ENCODE peak calls at places on chromosome 10, in four cellular contexts. One of them, this sample, is unnamed. For H3K27me3, the result is how much of the 10 kb centered on the place peaks cover.

GRCh38 chr10:6207658-6208057 is 4.9 kb downstream of the PFKFB3 start:
- DNase-seq in transverse colon: no peak
- DNase-seq in DND-41: no peak
- DNase-seq in prostate gland: no peak
- DNase-seq in this sample: no peak

GRCh38 chr10:86179961-86180360 is 186.6 kb downstream of the GRID1 start:
- DNase-seq in transverse colon: no peak
- DNase-seq in DND-41: no peak
- DNase-seq in prostate gland: no peak
- DNase-seq in this sample: no peak

GRCh38 chr10:95447733-95448132 is 113.4 kb downstream of the SORBS1 start:
- DNase-seq in transverse colon: no peak
- DNase-seq in DND-41: no peak
- DNase-seq in prostate gland: no peak
- DNase-seq in this sample: no peak

GRCh38 chr10:6973904-6974303 is 393.8 kb upstream of the PRKCQ start:
- DNase-seq in transverse colon: peak
- DNase-seq in DND-41: peak
- DNase-seq in prostate gland: no peak
- DNase-seq in this sample: no peak

GRCh38 chr10:75592014-75592842 is 160.8 kb downstream of the LRMDA start:
- DNase-seq in transverse colon: no peak
- DNase-seq in DND-41: no peak
- DNase-seq in prostate gland: no peak
- DNase-seq in this sample: no peak

GRCh38 chr10:88990528-88991160 is at the start of gene FAS:
- DNase-seq in transverse colon: peak
- DNase-seq in DND-41: peak
- DNase-seq in prostate gland: peak
- DNase-seq in this sample: peak

GRCh38 chr10:119199231-119199992 is 8.0 kb upstream of the GRK5 start:
- DNase-seq in transverse colon: peak
- DNase-seq in DND-41: peak
- DNase-seq in prostate gland: peak
- DNase-seq in this sample: no peak

GRCh38 chr10:12193193-12193592 is 2.5 kb downstream of the NUDT5 start:
- DNase-seq in transverse colon: no peak
- DNase-seq in DND-41: no peak
- DNase-seq in prostate gland: no peak
- DNase-seq in this sample: no peak

GRCh38 chr10:101085846-101086245 is 24.1 kb downstream of the KAZALD1 start:
- DNase-seq in transverse colon: no peak
- DNase-seq in DND-41: no peak
- DNase-seq in prostate gland: no peak
- DNase-seq in this sample: no peak

GRCh38 chr10:101090597-101090996 is 28.8 kb downstream of the KAZALD1 start:
- DNase-seq in transverse colon: no peak
- DNase-seq in DND-41: no peak
- DNase-seq in prostate gland: no peak
- DNase-seq in this sample: no peak

GRCh38 chr10:101087376-101087775 is 25.6 kb downstream of the KAZALD1 start:
- DNase-seq in transverse colon: no peak
- DNase-seq in DND-41: no peak
- DNase-seq in prostate gland: no peak
- DNase-seq in this sample: no peak

GRCh38 chr10:101089520-101090299 is 27.9 kb downstream of the KAZALD1 start:
- DNase-seq in transverse colon: no peak
- DNase-seq in DND-41: no peak
- DNase-seq in prostate gland: no peak
- DNase-seq in this sample: no peak

GRCh38 chr10:101087965-101088364 is 26.2 kb downstream of the KAZALD1 start:
- DNase-seq in transverse colon: no peak
- DNase-seq in DND-41: no peak
- DNase-seq in prostate gland: no peak
- DNase-seq in this sample: no peak
- H3K27me3 ChIP-seq in transverse colon: half or more
- H3K27me3 ChIP-seq in DND-41: under half
- H3K27me3 ChIP-seq in prostate gland: under half
- H3K27me3 ChIP-seq in this sample: under half

GRCh38 chr10:49140306-49141175 is 6.7 kb upstream of the FAM170B start:
- DNase-seq in transverse colon: no peak
- DNase-seq in DND-41: no peak
- DNase-seq in prostate gland: no peak
- DNase-seq in this sample: no peak
- TF ChIP-seq CTCF in transverse colon: no peak
- TF ChIP-seq CTCF in DND-41: no peak
- TF ChIP-seq CTCF in prostate gland: no peak
- TF ChIP-seq CTCF in this sample: no peak

GRCh38 chr10:70912556-70912955 is 24.2 kb upstream of the PCBD1 start:
- DNase-seq in transverse colon: no peak
- DNase-seq in DND-41: no peak
- DNase-seq in prostate gland: no peak
- DNase-seq in this sample: no peak
- H3K27me3 ChIP-seq in transverse colon: under half
- H3K27me3 ChIP-seq in DND-41: under half
- H3K27me3 ChIP-seq in prostate gland: under half
- H3K27me3 ChIP-seq in this sample: under half

DNA sequence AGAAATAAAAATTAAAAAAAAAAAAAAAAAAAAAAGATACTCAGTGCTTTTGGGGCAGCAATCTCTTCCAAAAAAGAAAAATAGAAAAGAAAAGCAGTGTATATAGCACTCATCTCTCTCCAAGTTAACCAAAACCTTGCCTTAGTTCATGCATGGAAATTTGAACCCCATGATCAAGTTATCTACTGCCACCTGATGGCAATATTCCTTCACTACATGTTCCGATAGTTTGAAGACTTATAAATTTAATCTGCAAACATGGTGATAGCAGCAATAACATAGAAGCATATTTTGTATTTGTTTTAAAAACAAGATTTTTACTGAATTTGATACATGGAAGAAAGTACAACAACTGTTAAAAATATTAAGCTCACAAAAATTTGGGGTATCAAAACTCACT is 48.6 kb upstream of the SLIT1 start:
- DNase-seq in transverse colon: no peak
- DNase-seq in DND-41: no peak
- DNase-seq in prostate gland: no peak
- DNase-seq in this sample: no peak
- TF ChIP-seq CTCF in transverse colon: peak
- TF ChIP-seq CTCF in DND-41: peak
- TF ChIP-seq CTCF in prostate gland: peak
- TF ChIP-seq CTCF in this sample: peak

DNA sequence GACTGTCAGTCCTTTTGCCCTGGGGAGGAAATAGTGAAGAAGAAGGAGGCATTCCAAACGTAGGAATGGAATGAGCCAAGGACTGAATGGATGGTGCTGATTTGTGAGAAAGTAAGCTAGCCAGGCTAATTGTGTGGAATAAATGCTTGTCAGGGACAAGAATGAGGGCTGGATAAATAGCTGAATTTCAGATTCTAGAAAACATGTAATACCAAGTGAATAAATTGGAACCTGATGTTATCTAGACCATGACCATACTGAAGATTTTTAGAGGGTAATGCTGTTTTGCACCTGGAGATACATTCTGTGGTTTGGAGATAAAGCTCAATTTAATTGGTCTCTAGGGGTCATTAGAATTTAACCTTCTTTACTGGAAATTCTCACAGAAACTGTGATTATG is 509.4 kb downstream of the SORCS3 start:
- DNase-seq in transverse colon: no peak
- DNase-seq in DND-41: no peak
- DNase-seq in prostate gland: no peak
- DNase-seq in this sample: no peak
- H3K27me3 ChIP-seq in transverse colon: under half
- H3K27me3 ChIP-seq in DND-41: under half
- H3K27me3 ChIP-seq in prostate gland: under half
- H3K27me3 ChIP-seq in this sample: under half

DNA sequence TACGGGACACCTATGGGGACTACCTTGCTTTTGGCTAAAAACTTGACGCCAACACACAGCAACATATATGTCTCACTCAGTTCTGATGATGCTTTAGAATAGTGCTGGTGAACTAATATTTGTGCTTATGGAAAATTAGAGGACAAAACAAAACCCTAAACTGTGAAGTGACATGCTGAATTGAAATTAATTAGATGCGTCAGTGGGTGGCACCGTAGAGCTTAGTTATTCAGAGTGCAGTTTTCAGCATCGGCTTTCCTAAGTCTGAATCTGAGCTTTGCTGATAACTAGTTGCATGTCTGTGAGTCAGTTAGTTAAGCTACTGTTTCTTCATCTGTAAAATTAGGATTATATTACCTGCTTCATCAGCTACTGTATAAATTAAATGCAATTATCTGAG is 245.0 kb upstream of the SORCS1 start:
- DNase-seq in transverse colon: peak
- DNase-seq in DND-41: no peak
- DNase-seq in prostate gland: no peak
- DNase-seq in this sample: no peak
- TF ChIP-seq CTCF in transverse colon: no peak
- TF ChIP-seq CTCF in DND-41: peak
- TF ChIP-seq CTCF in prostate gland: peak
- TF ChIP-seq CTCF in this sample: no peak